ENCODE peak calls at places on chromosomes 13 and 19, in eight cellular contexts. One of them, this sample, is unnamed.

GRCh38 chr19:14081797-14082674 is 3.5 kb downstream of the C19orf67 start:
- DNase-seq in non-pigmented ciliary epithelial cell: no peak
- DNase-seq in astrocyte: peak
- DNase-seq in Daoy: no peak
- DNase-seq in cortex of kidney: no peak
- DNase-seq in ELR: peak
- DNase-seq in stimulated activated CD4-positive, alpha-beta T cell treated with anti-CD3 and anti-CD28 coated beads, Interleukin-15, amount 100 ng/mL, for 1 hour: no peak
- DNase-seq in NCI-H524 treated with DMSO at 0.1 percent for 48 hours: no peak
- DNase-seq in this sample: no peak

GRCh38 chr13:94480672-94481145 is 1.2 kb upstream of the DCT start:
- DNase-seq in Daoy: no peak
- DNase-seq in astrocyte: peak
- DNase-seq in non-pigmented ciliary epithelial cell: no peak
- DNase-seq in stimulated activated CD4-positive, alpha-beta T cell treated with anti-CD3 and anti-CD28 coated beads, Interleukin-15, amount 100 ng/mL, for 1 hour: no peak
- DNase-seq in cortex of kidney: no peak
- DNase-seq in NCI-H524 treated with DMSO at 0.1 percent for 48 hours: peak
- DNase-seq in ELR: no peak
- DNase-seq in this sample: no peak

GRCh38 chr13:53198017-53198416 is 169.4 kb downstream of the OLFM4 start:
- DNase-seq in ELR: no peak
- DNase-seq in Daoy: no peak
- DNase-seq in non-pigmented ciliary epithelial cell: no peak
- DNase-seq in cortex of kidney: no peak
- DNase-seq in astrocyte: no peak
- DNase-seq in NCI-H524 treated with DMSO at 0.1 percent for 48 hours: peak
- DNase-seq in stimulated activated CD4-positive, alpha-beta T cell treated with anti-CD3 and anti-CD28 coated beads, Interleukin-15, amount 100 ng/mL, for 1 hour: no peak
- DNase-seq in this sample: no peak

GRCh38 chr13:76216729-76217128 is 580.6 kb downstream of the LMO7 start:
- DNase-seq in NCI-H524 treated with DMSO at 0.1 percent for 48 hours: no peak
- DNase-seq in non-pigmented ciliary epithelial cell: no peak
- DNase-seq in stimulated activated CD4-positive, alpha-beta T cell treated with anti-CD3 and anti-CD28 coated beads, Interleukin-15, amount 100 ng/mL, for 1 hour: no peak
- DNase-seq in cortex of kidney: no peak
- DNase-seq in Daoy: no peak
- DNase-seq in astrocyte: peak
- DNase-seq in ELR: no peak
- DNase-seq in this sample: no peak

GRCh38 chr13:52849727-52850395 is 1.4 kb upstream of the PCDH8 start:
- DNase-seq in ELR: no peak
- DNase-seq in non-pigmented ciliary epithelial cell: no peak
- DNase-seq in NCI-H524 treated with DMSO at 0.1 percent for 48 hours: peak
- DNase-seq in cortex of kidney: no peak
- DNase-seq in stimulated activated CD4-positive, alpha-beta T cell treated with anti-CD3 and anti-CD28 coated beads, Interleukin-15, amount 100 ng/mL, for 1 hour: no peak
- DNase-seq in Daoy: no peak
- DNase-seq in astrocyte: no peak
- DNase-seq in this sample: no peak

GRCh38 chr13:90352763-90353162 is 994.7 kb upstream of the MIR17HG start:
- DNase-seq in NCI-H524 treated with DMSO at 0.1 percent for 48 hours: no peak
- DNase-seq in stimulated activated CD4-positive, alpha-beta T cell treated with anti-CD3 and anti-CD28 coated beads, Interleukin-15, amount 100 ng/mL, for 1 hour: no peak
- DNase-seq in cortex of kidney: no peak
- DNase-seq in Daoy: no peak
- DNase-seq in non-pigmented ciliary epithelial cell: no peak
- DNase-seq in ELR: no peak
- DNase-seq in astrocyte: no peak
- DNase-seq in this sample: no peak

GRCh38 chr19:16527971-16528521 is 14.2 kb downstream of the CHERP start:
- DNase-seq in non-pigmented ciliary epithelial cell: no peak
- DNase-seq in ELR: peak
- DNase-seq in cortex of kidney: no peak
- DNase-seq in astrocyte: no peak
- DNase-seq in Daoy: peak
- DNase-seq in stimulated activated CD4-positive, alpha-beta T cell treated with anti-CD3 and anti-CD28 coated beads, Interleukin-15, amount 100 ng/mL, for 1 hour: no peak
- DNase-seq in NCI-H524 treated with DMSO at 0.1 percent for 48 hours: no peak
- DNase-seq in this sample: no peak

GRCh38 chr13:112209731-112210130 is 142.8 kb downstream of the SOX1 start:
- DNase-seq in cortex of kidney: no peak
- DNase-seq in NCI-H524 treated with DMSO at 0.1 percent for 48 hours: no peak
- DNase-seq in ELR: no peak
- DNase-seq in Daoy: no peak
- DNase-seq in non-pigmented ciliary epithelial cell: no peak
- DNase-seq in stimulated activated CD4-positive, alpha-beta T cell treated with anti-CD3 and anti-CD28 coated beads, Interleukin-15, amount 100 ng/mL, for 1 hour: no peak
- DNase-seq in astrocyte: no peak
- DNase-seq in this sample: no peak

GRCh38 chr19:46599716-46600392 is 1.3 kb upstream of the CALM3 start:
- DNase-seq in NCI-H524 treated with DMSO at 0.1 percent for 48 hours: no peak
- DNase-seq in astrocyte: no peak
- DNase-seq in cortex of kidney: no peak
- DNase-seq in ELR: no peak
- DNase-seq in Daoy: no peak
- DNase-seq in non-pigmented ciliary epithelial cell: no peak
- DNase-seq in stimulated activated CD4-positive, alpha-beta T cell treated with anti-CD3 and anti-CD28 coated beads, Interleukin-15, amount 100 ng/mL, for 1 hour: no peak
- DNase-seq in this sample: no peak

GRCh38 chr19:18364826-18365528 is 21.0 kb upstream of the GDF15 start:
- DNase-seq in NCI-H524 treated with DMSO at 0.1 percent for 48 hours: no peak
- DNase-seq in non-pigmented ciliary epithelial cell: peak
- DNase-seq in Daoy: peak
- DNase-seq in astrocyte: peak
- DNase-seq in stimulated activated CD4-positive, alpha-beta T cell treated with anti-CD3 and anti-CD28 coated beads, Interleukin-15, amount 100 ng/mL, for 1 hour: no peak
- DNase-seq in ELR: peak
- DNase-seq in cortex of kidney: no peak
- DNase-seq in this sample: peak

This sample was measured in HFF-Myc.